ENCODE peak calls at places on chromosomes 5 and 9, in ten cellular contexts. F is Calu3; M is NCI-H1417; B is GM04504; V is stimulated activated CD4-positive, alpha-beta T cell treated with anti-CD3 and anti-CD28 coated beads, Interleukin-15, amount 100 ng/mL, for 1 hour; Q is RPMI8226; E is epithelial cell of proximal tubule; G is fibroblast of pulmonary artery; U is frontal cortex; C is upper lobe of left lung. J is an unnamed sample.

GRCh38 chr9:120801441-120801840 is 8.2 kb upstream of the FBXW2 start:
- DNase-seq in E (no peak), B (no peak), V (no peak), M (no peak), Q (no peak), F (no peak), U (no peak), G (no peak), C (no peak), J (no peak)

GRCh38 chr9:114898741-114899140 is 31.6 kb downstream of the TNFSF8 start:
- DNase-seq in B (no peak), F (no peak), V (peak), C (no peak), U (no peak), E (no peak), M (no peak), Q (peak), G (no peak), J (no peak)

GRCh38 chr9:133955821-133956411 is 36.2 kb downstream of the VAV2 start:
- DNase-seq in G (peak), F (no peak), B (no peak), Q (no peak), V (peak), C (peak), U (no peak), M (no peak), E (no peak), J (no peak)

GRCh38 chr9:14057347-14058077 is 256.4 kb downstream of the NFIB start:
- DNase-seq in G (peak), E (no peak), U (no peak), V (no peak), B (no peak), M (no peak), Q (no peak), F (no peak), C (no peak), J (no peak)

GRCh38 chr5:95720094-95720793 is 10.9 kb upstream of the RHOBTB3 start:
- DNase-seq in M (no peak), E (no peak), Q (no peak), V (no peak), U (no peak), B (no peak), F (no peak), C (no peak), G (no peak), J (no peak)

GRCh38 chr9:23850242-23851023 is 24.4 kb upstream of the ELAVL2 start:
- DNase-seq in B (no peak), M (peak), V (no peak), E (no peak), Q (peak), F (no peak), U (no peak), C (peak), G (no peak), J (no peak)

GRCh38 chr5:143456952-143457547 is 53.6 kb upstream of the NR3C1 start:
- DNase-seq in U (no peak), M (no peak), Q (no peak), E (peak), C (no peak), G (peak), B (peak), V (no peak), F (no peak), J (no peak)

GRCh38 chr9:106708147-106708838 is 154.7 kb upstream of the ZNF462 start:
- DNase-seq in Q (no peak), M (no peak), E (no peak), G (no peak), C (no peak), B (no peak), V (no peak), U (no peak), F (no peak), J (no peak)

GRCh38 chr5:76735762-76736545 is 20.0 kb downstream of the F2R start:
- DNase-seq in C (no peak), B (no peak), U (no peak), G (no peak), E (no peak), Q (peak), V (no peak), M (no peak), F (no peak), J (no peak)

GRCh38 chr9:971901-972511 is 4.4 kb upstream of the DMRT3 start:
- DNase-seq in Q (no peak), C (peak), G (no peak), B (no peak), V (no peak), F (no peak), U (no peak), M (no peak), E (no peak), J (no peak)

GRCh38 chr5:87094347-87094746 is 173.3 kb upstream of the RASA1 start:
- DNase-seq in F (no peak), C (no peak), G (no peak), M (no peak), U (no peak), V (no peak), B (no peak), E (no peak), Q (no peak), J (no peak)

GRCh38 chr5:10591159-10591558 is 27.3 kb downstream of the ANKRD33B start:
- DNase-seq in V (no peak), B (no peak), M (no peak), U (no peak), E (no peak), G (no peak), F (no peak), Q (no peak), C (no peak), J (no peak)

GRCh38 chr9:16726023-16726422 is 144.4 kb downstream of the BNC2 start:
- DNase-seq in C (no peak), U (no peak), V (no peak), E (no peak), F (no peak), M (no peak), B (no peak), Q (peak), G (peak), J (no peak)

GRCh38 chr9:129416831-129417604 is 203.9 kb downstream of the C9orf50 start:
- DNase-seq in Q (peak), B (no peak), E (no peak), V (no peak), M (peak), U (no peak), G (no peak), C (no peak), F (no peak), J (no peak)

GRCh38 chr9:83955985-83956287 is 24.1 kb downstream of the HNRNPK start:
- DNase-seq in B (no peak), E (no peak), U (no peak), F (no peak), V (no peak), C (no peak), Q (no peak), M (no peak), G (no peak), J (no peak)

GRCh38 chr5:143176048-143176447 is 227.4 kb downstream of the NR3C1 start:
- DNase-seq in V (no peak), E (no peak), U (no peak), M (no peak), F (no peak), Q (no peak), G (no peak), C (no peak), B (no peak), J (no peak)

GRCh38 chr5:102591650-102592049 is 92.8 kb upstream of the SLCO6A1 start:
- DNase-seq in V (no peak), U (no peak), M (no peak), F (no peak), E (no peak), G (no peak), Q (no peak), B (no peak), C (no peak), J (no peak)

GRCh38 chr9:136875155-136875554 is 9.0 kb upstream of the EDF1 start:
- DNase-seq in B (no peak), M (no peak), G (no peak), F (no peak), C (no peak), Q (no peak), E (no peak), U (no peak), V (no peak), J (no peak)

GRCh38 chr5:172178301-172179031 is 9.6 kb downstream of the STK10 start:
- DNase-seq in F (no peak), B (no peak), U (no peak), M (no peak), Q (peak), E (no peak), G (no peak), V (no peak), C (no peak), J (no peak)

GRCh38 chr5:147659166-147659929 is 123.2 kb downstream of the JAKMIP2 start:
- DNase-seq in U (no peak), F (peak), V (no peak), M (no peak), C (no peak), E (no peak), G (no peak), B (no peak), Q (peak), J (no peak)

GRCh38 chr9:132536124-132536523 is 46.3 kb upstream of the BARHL1 start:
- DNase-seq in M (no peak), V (no peak), B (no peak), F (no peak), E (no peak), C (no peak), U (no peak), Q (no peak), G (no peak), J (no peak)

GRCh38 chr9:6766606-6767005 is 8.8 kb downstream of the KDM4C start:
- DNase-seq in M (no peak), V (no peak), U (no peak), B (no peak), E (no peak), Q (no peak), G (no peak), F (no peak), C (no peak), J (no peak)

GRCh38 chr9:18330736-18331335 is 143.1 kb upstream of the ADAMTSL1 start:
- DNase-seq in C (no peak), M (no peak), Q (no peak), V (no peak), G (peak), E (no peak), U (no peak), B (no peak), F (no peak), J (no peak)